ENCODE peak calls at places on chromosome 11, in nine cellular contexts. One of them, this sample, is unnamed.

GRCh38 chr11:61774441-61774840 is 18.0 kb downstream of the TMEM258 start:
- DNase-seq in HCT116: no peak
- DNase-seq in stomach: no peak
- DNase-seq in transverse colon: no peak
- DNase-seq in K562: no peak
- DNase-seq in GM23338: no peak
- DNase-seq in GM12891: no peak
- DNase-seq in breast epithelium: no peak
- DNase-seq in SK-N-MC: no peak
- DNase-seq in this sample: no peak

GRCh38 chr11:90222152-90222458 is 744 bp downstream of the CHORDC1 start:
- DNase-seq in HCT116: no peak
- DNase-seq in stomach: no peak
- DNase-seq in transverse colon: no peak
- DNase-seq in K562: no peak
- DNase-seq in GM23338: no peak
- DNase-seq in GM12891: no peak
- DNase-seq in breast epithelium: no peak
- DNase-seq in SK-N-MC: no peak
- DNase-seq in this sample: peak

GRCh38 chr11:95831198-95831883 is 41.0 kb downstream of the CEP57 start:
- DNase-seq in HCT116: no peak
- DNase-seq in stomach: no peak
- DNase-seq in transverse colon: no peak
- DNase-seq in K562: no peak
- DNase-seq in GM23338: no peak
- DNase-seq in GM12891: no peak
- DNase-seq in breast epithelium: no peak
- DNase-seq in SK-N-MC: peak
- DNase-seq in this sample: peak

GRCh38 chr11:103525069-103525468 is 415.8 kb downstream of the DYNC2H1 start:
- DNase-seq in HCT116: no peak
- DNase-seq in stomach: no peak
- DNase-seq in transverse colon: no peak
- DNase-seq in K562: no peak
- DNase-seq in GM23338: no peak
- DNase-seq in GM12891: no peak
- DNase-seq in breast epithelium: no peak
- DNase-seq in SK-N-MC: no peak
- DNase-seq in this sample: peak

GRCh38 chr11:47384498-47384897 is 6.2 kb upstream of the SPI1 start:
- DNase-seq in HCT116: no peak
- DNase-seq in stomach: no peak
- DNase-seq in transverse colon: no peak
- DNase-seq in K562: no peak
- DNase-seq in GM23338: no peak
- DNase-seq in GM12891: no peak
- DNase-seq in breast epithelium: no peak
- DNase-seq in SK-N-MC: no peak
- DNase-seq in this sample: no peak

GRCh38 chr11:61350803-61351202 is 10.9 kb downstream of the CYB561A3 start:
- DNase-seq in HCT116: no peak
- DNase-seq in stomach: no peak
- DNase-seq in transverse colon: no peak
- DNase-seq in K562: no peak
- DNase-seq in GM23338: no peak
- DNase-seq in GM12891: no peak
- DNase-seq in breast epithelium: no peak
- DNase-seq in SK-N-MC: no peak
- DNase-seq in this sample: no peak

GRCh38 chr11:100816823-100817222 is 129.7 kb downstream of the ARHGAP42 start:
- DNase-seq in HCT116: no peak
- DNase-seq in stomach: no peak
- DNase-seq in transverse colon: no peak
- DNase-seq in K562: no peak
- DNase-seq in GM23338: no peak
- DNase-seq in GM12891: no peak
- DNase-seq in breast epithelium: no peak
- DNase-seq in SK-N-MC: no peak
- DNase-seq in this sample: peak

GRCh38 chr11:67354314-67355022 is 1.1 kb upstream of the POLD4 start:
- DNase-seq in HCT116: peak
- DNase-seq in stomach: peak
- DNase-seq in transverse colon: peak
- DNase-seq in K562: peak
- DNase-seq in GM23338: no peak
- DNase-seq in GM12891: no peak
- DNase-seq in breast epithelium: no peak
- DNase-seq in SK-N-MC: no peak
- DNase-seq in this sample: peak

GRCh38 chr11:32884770-32885384 is 7.7 kb upstream of the QSER1 start:
- DNase-seq in HCT116: no peak
- DNase-seq in stomach: no peak
- DNase-seq in transverse colon: no peak
- DNase-seq in K562: no peak
- DNase-seq in GM23338: peak
- DNase-seq in GM12891: no peak
- DNase-seq in breast epithelium: no peak
- DNase-seq in SK-N-MC: no peak
- DNase-seq in this sample: peak

GRCh38 chr11:2439820-2440219 is 4.5 kb downstream of the TRPM5 start:
- DNase-seq in HCT116: no peak
- DNase-seq in stomach: no peak
- DNase-seq in transverse colon: no peak
- DNase-seq in K562: no peak
- DNase-seq in GM23338: no peak
- DNase-seq in GM12891: no peak
- DNase-seq in breast epithelium: no peak
- DNase-seq in SK-N-MC: no peak
- DNase-seq in this sample: no peak

GRCh38 chr11:122984186-122985011 is 2.8 kb upstream of the BSX start:
- DNase-seq in HCT116: no peak
- DNase-seq in stomach: no peak
- DNase-seq in transverse colon: no peak
- DNase-seq in K562: no peak
- DNase-seq in GM23338: peak
- DNase-seq in GM12891: no peak
- DNase-seq in breast epithelium: no peak
- DNase-seq in SK-N-MC: no peak
- DNase-seq in this sample: no peak

GRCh38 chr11:12671378-12671777 is 2.8 kb upstream of the TEAD1 start:
- DNase-seq in HCT116: no peak
- DNase-seq in stomach: no peak
- DNase-seq in transverse colon: no peak
- DNase-seq in K562: no peak
- DNase-seq in GM23338: no peak
- DNase-seq in GM12891: no peak
- DNase-seq in breast epithelium: no peak
- DNase-seq in SK-N-MC: no peak
- DNase-seq in this sample: no peak

GRCh38 chr11:3159296-3160190 is 5.6 kb downstream of the OSBPL5 start:
- DNase-seq in HCT116: no peak
- DNase-seq in stomach: peak
- DNase-seq in transverse colon: peak
- DNase-seq in K562: no peak
- DNase-seq in GM23338: no peak
- DNase-seq in GM12891: no peak
- DNase-seq in breast epithelium: peak
- DNase-seq in SK-N-MC: no peak
- DNase-seq in this sample: no peak

GRCh38 chr11:14578551-14578956 is 58.4 kb upstream of the PSMA1 start:
- DNase-seq in HCT116: no peak
- DNase-seq in stomach: peak
- DNase-seq in transverse colon: peak
- DNase-seq in K562: peak
- DNase-seq in GM23338: no peak
- DNase-seq in GM12891: no peak
- DNase-seq in breast epithelium: no peak
- DNase-seq in SK-N-MC: peak
- DNase-seq in this sample: peak

GRCh38 chr11:134030853-134031252 is 38.0 kb upstream of the JAM3 start:
- DNase-seq in HCT116: no peak
- DNase-seq in stomach: no peak
- DNase-seq in transverse colon: no peak
- DNase-seq in K562: peak
- DNase-seq in GM23338: peak
- DNase-seq in GM12891: no peak
- DNase-seq in breast epithelium: no peak
- DNase-seq in SK-N-MC: no peak
- DNase-seq in this sample: no peak

GRCh38 chr11:62601114-62601363 is 626 bp downstream of the MTA2 start:
- DNase-seq in HCT116: no peak
- DNase-seq in stomach: peak
- DNase-seq in transverse colon: peak
- DNase-seq in K562: peak
- DNase-seq in GM23338: no peak
- DNase-seq in GM12891: no peak
- DNase-seq in breast epithelium: no peak
- DNase-seq in SK-N-MC: no peak
- DNase-seq in this sample: no peak

GRCh38 chr11:76123243-76123642 is 83.1 kb downstream of the WNT11 start:
- DNase-seq in HCT116: no peak
- DNase-seq in stomach: no peak
- DNase-seq in transverse colon: no peak
- DNase-seq in K562: no peak
- DNase-seq in GM23338: peak
- DNase-seq in GM12891: no peak
- DNase-seq in breast epithelium: no peak
- DNase-seq in SK-N-MC: no peak
- DNase-seq in this sample: no peak

GRCh38 chr11:95498731-95499396 is 267.9 kb upstream of the SESN3 start:
- DNase-seq in HCT116: no peak
- DNase-seq in stomach: no peak
- DNase-seq in transverse colon: no peak
- DNase-seq in K562: no peak
- DNase-seq in GM23338: peak
- DNase-seq in GM12891: no peak
- DNase-seq in breast epithelium: no peak
- DNase-seq in SK-N-MC: no peak
- DNase-seq in this sample: no peak

GRCh38 chr11:122201126-122201525 is 85.1 kb upstream of the BLID start:
- DNase-seq in HCT116: no peak
- DNase-seq in stomach: no peak
- DNase-seq in transverse colon: no peak
- DNase-seq in K562: no peak
- DNase-seq in GM23338: no peak
- DNase-seq in GM12891: no peak
- DNase-seq in breast epithelium: no peak
- DNase-seq in SK-N-MC: no peak
- DNase-seq in this sample: no peak

GRCh38 chr11:118792642-118793124 is 1.7 kb upstream of the DDX6 start:
- DNase-seq in HCT116: peak
- DNase-seq in stomach: peak
- DNase-seq in transverse colon: peak
- DNase-seq in K562: peak
- DNase-seq in GM23338: peak
- DNase-seq in GM12891: peak
- DNase-seq in breast epithelium: no peak
- DNase-seq in SK-N-MC: peak
- DNase-seq in this sample: peak
- TF ChIP-seq POLR2AphosphoS5 in HCT116: peak
- TF ChIP-seq POLR2AphosphoS5 in stomach: peak
- TF ChIP-seq POLR2AphosphoS5 in transverse colon: peak
- TF ChIP-seq POLR2AphosphoS5 in K562: peak
- TF ChIP-seq POLR2AphosphoS5 in GM23338: peak
- TF ChIP-seq POLR2AphosphoS5 in GM12891: peak
- TF ChIP-seq POLR2AphosphoS5 in breast epithelium: no peak
- TF ChIP-seq POLR2AphosphoS5 in SK-N-MC: peak
- TF ChIP-seq POLR2AphosphoS5 in this sample: peak

DNA sequence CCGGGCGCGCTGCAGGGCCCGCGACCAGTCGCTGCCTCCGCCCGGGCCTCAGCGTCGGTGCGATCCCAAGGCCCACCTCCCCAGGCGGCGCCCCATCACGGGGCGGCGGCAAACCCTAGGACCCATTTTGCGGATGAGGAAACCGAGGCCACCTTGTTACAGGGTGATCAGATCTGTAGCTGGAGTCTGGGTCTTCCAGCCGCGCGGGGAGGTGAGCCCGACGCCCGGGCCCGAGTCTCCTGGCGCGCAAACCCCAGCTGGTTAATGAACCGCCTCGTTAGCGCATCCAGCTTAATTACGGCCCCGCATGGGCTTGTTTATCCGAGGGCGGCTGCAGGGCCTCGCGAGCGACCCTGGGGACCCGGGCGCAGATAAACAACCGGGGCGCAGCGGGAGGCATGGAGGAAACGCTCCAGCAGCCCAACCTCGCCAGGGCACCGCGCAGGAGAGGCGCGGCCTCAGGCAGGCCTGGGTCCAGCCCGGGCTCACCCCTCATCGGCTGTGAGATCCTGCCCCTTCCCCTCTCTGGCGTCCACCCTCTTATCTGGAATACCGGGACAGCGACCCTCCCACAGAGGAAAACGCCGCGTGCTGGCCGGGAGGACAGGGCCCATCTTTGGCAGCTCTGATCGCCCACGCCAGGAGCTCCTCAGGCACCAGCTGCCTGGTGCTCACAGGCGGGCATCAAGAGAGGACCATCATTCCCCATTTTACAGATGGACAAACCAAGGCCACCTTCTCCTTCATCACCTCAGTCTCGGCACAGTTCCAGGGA is 14.7 kb downstream of the OTUB1 start:
- DNase-seq in HCT116: no peak
- DNase-seq in stomach: no peak
- DNase-seq in transverse colon: no peak
- DNase-seq in K562: no peak
- DNase-seq in GM23338: peak
- DNase-seq in GM12891: no peak
- DNase-seq in breast epithelium: no peak
- DNase-seq in SK-N-MC: no peak
- DNase-seq in this sample: no peak
- TF ChIP-seq POLR2AphosphoS5 in HCT116: no peak
- TF ChIP-seq POLR2AphosphoS5 in stomach: no peak
- TF ChIP-seq POLR2AphosphoS5 in transverse colon: no peak
- TF ChIP-seq POLR2AphosphoS5 in K562: no peak
- TF ChIP-seq POLR2AphosphoS5 in GM23338: no peak
- TF ChIP-seq POLR2AphosphoS5 in GM12891: no peak
- TF ChIP-seq POLR2AphosphoS5 in breast epithelium: no peak
- TF ChIP-seq POLR2AphosphoS5 in SK-N-MC: no peak
- TF ChIP-seq POLR2AphosphoS5 in this sample: peak

GRCh38 chr11:69014084-69014935 is 1.3 kb upstream of the MRGPRF start:
- DNase-seq in HCT116: no peak
- DNase-seq in stomach: peak
- DNase-seq in transverse colon: peak
- DNase-seq in K562: no peak
- DNase-seq in GM23338: peak
- DNase-seq in GM12891: no peak
- DNase-seq in breast epithelium: no peak
- DNase-seq in SK-N-MC: no peak
- DNase-seq in this sample: no peak
- TF ChIP-seq POLR2AphosphoS5 in HCT116: no peak
- TF ChIP-seq POLR2AphosphoS5 in stomach: peak
- TF ChIP-seq POLR2AphosphoS5 in transverse colon: peak
- TF ChIP-seq POLR2AphosphoS5 in K562: no peak
- TF ChIP-seq POLR2AphosphoS5 in GM23338: no peak
- TF ChIP-seq POLR2AphosphoS5 in GM12891: no peak
- TF ChIP-seq POLR2AphosphoS5 in breast epithelium: no peak
- TF ChIP-seq POLR2AphosphoS5 in SK-N-MC: no peak
- TF ChIP-seq POLR2AphosphoS5 in this sample: no peak

DNA sequence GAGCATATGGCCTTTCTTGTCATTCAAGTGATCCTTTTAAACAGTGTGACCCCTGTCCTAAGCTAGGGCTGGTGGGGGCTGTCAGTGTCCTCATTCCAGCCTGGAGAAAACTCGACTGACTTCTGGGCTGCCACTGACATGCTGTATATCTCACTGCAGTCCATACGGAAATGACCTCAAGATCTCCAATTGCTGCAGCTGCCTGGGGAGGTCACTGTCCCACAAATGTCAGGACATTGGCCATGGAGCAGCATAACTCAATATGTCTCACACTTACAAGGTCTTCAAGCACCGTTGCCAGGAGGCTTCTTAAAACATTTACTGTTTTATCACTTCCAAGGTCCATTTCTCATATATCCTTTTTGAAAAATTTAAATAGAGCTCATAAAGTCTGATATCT is 27.8 kb upstream of the CSNK2A3 start:
- DNase-seq in HCT116: no peak
- DNase-seq in stomach: no peak
- DNase-seq in transverse colon: no peak
- DNase-seq in K562: no peak
- DNase-seq in GM23338: no peak
- DNase-seq in GM12891: no peak
- DNase-seq in breast epithelium: no peak
- DNase-seq in SK-N-MC: no peak
- DNase-seq in this sample: no peak
- TF ChIP-seq POLR2AphosphoS5 in HCT116: no peak
- TF ChIP-seq POLR2AphosphoS5 in stomach: no peak
- TF ChIP-seq POLR2AphosphoS5 in transverse colon: no peak
- TF ChIP-seq POLR2AphosphoS5 in K562: no peak
- TF ChIP-seq POLR2AphosphoS5 in GM23338: no peak
- TF ChIP-seq POLR2AphosphoS5 in GM12891: no peak
- TF ChIP-seq POLR2AphosphoS5 in breast epithelium: no peak
- TF ChIP-seq POLR2AphosphoS5 in SK-N-MC: no peak
- TF ChIP-seq POLR2AphosphoS5 in this sample: no peak